ENCODE peak calls at places on chromosomes 4 and X, in ten cellular contexts. P is glutamatergic neuron; M is amniotic epithelial cell; Q is stimulated activated naive CD8-positive, alpha-beta T cell treated with anti-CD3 and anti-CD28 coated beads, Interleukin-15, Interleukin-2, amounts not matched to agents 100 U/mL and 50 U/mL, for 24 hours; A is stimulated activated CD4-positive, alpha-beta T cell treated with anti-CD3 and anti-CD28 coated beads, Interleukin-2, amount 100 ng/mL, for 48 hours; R is heart left ventricle; U is mesenteric fat pad; V is HCT116; H is cardiac fibroblast; W is dermis microvascular lymphatic vessel endothelial cell. D is an unnamed sample.

GRCh38 chr4:90979551-90979950 is 852.4 kb downstream of the CCSER1 start:
- DNase-seq in A (no peak), U (no peak), W (no peak), R (no peak), P (no peak), Q (no peak), M (no peak), H (no peak), V (no peak), D (no peak)

GRCh38 chr4:142434519-142435224 is 411.4 kb downstream of the INPP4B start:
- DNase-seq in P (no peak), U (no peak), A (no peak), M (no peak), Q (no peak), H (no peak), R (no peak), V (peak), W (no peak), D (no peak)

GRCh38 chr4:70754470-70754869 is 32.7 kb downstream of the RUFY3 start:
- DNase-seq in M (no peak), W (no peak), V (no peak), R (no peak), P (no peak), U (no peak), Q (no peak), A (no peak), H (no peak), D (no peak)

GRCh38 chr4:2793920-2794706 is 1.2 kb downstream of the SH3BP2 start:
- DNase-seq in P (peak), H (peak), W (no peak), Q (no peak), V (no peak), U (no peak), A (no peak), M (peak), R (peak), D (no peak)

GRCh38 chr4:100017627-100018310 is 67.7 kb upstream of the H2AZ1 start:
- DNase-seq in R (no peak), W (no peak), U (no peak), A (no peak), P (no peak), H (no peak), M (peak), V (no peak), Q (no peak), D (no peak)

GRCh38 chrX:17078031-17078730 is 131.7 kb downstream of the REPS2 start:
- DNase-seq in P (no peak), A (no peak), V (no peak), W (no peak), Q (no peak), H (peak), U (no peak), M (no peak), R (no peak), D (no peak)

GRCh38 chrX:141903400-141904155 is at the start of gene MAGEC1:
- DNase-seq in A (no peak), V (no peak), R (no peak), H (no peak), M (no peak), W (no peak), Q (no peak), U (no peak), P (no peak), D (no peak)

GRCh38 chr4:40040908-40041307 is 15.7 kb upstream of the N4BP2 start:
- DNase-seq in R (no peak), V (no peak), A (no peak), U (no peak), Q (no peak), P (no peak), M (no peak), W (no peak), H (peak), D (no peak)

GRCh38 chr4:16337936-16338335 is 111.7 kb upstream of the TAPT1 start:
- DNase-seq in U (no peak), A (no peak), W (no peak), P (no peak), R (no peak), Q (no peak), H (peak), M (no peak), V (no peak), D (no peak)

GRCh38 chrX:104502460-104502859 is 63.5 kb upstream of the IL1RAPL2 start:
- DNase-seq in Q (no peak), P (no peak), W (no peak), A (no peak), R (no peak), U (no peak), M (no peak), H (no peak), V (no peak), D (no peak)

GRCh38 chr4:145482209-145483021 is 762 bp downstream of the SMAD1 start:
- DNase-seq in M (peak), W (no peak), R (peak), U (no peak), Q (peak), A (peak), H (peak), P (peak), V (peak), D (no peak)

GRCh38 chr4:29708473-29708872 is 1011.7 kb upstream of the PCDH7 start:
- DNase-seq in P (no peak), H (no peak), M (peak), Q (no peak), U (no peak), V (no peak), R (no peak), W (no peak), A (no peak), D (no peak)

GRCh38 chr4:808860-809570 is 16.9 kb downstream of the CPLX1 start:
- DNase-seq in Q (no peak), H (no peak), U (no peak), P (no peak), V (no peak), A (no peak), R (no peak), W (no peak), M (no peak), D (no peak)

GRCh38 chr4:183082053-183082452 is 17.0 kb upstream of the WWC2 start:
- DNase-seq in Q (no peak), M (no peak), A (no peak), W (no peak), P (no peak), U (no peak), V (no peak), R (no peak), H (no peak), D (no peak)

GRCh38 chr4:20422398-20422797 is 170.7 kb downstream of the SLIT2 start:
- DNase-seq in U (no peak), R (peak), A (peak), M (peak), H (peak), V (peak), Q (peak), P (peak), W (peak), D (no peak)

GRCh38 chr4:188423039-188423438 is 283.8 kb downstream of the TRIML1 start:
- DNase-seq in A (no peak), H (no peak), W (no peak), U (no peak), V (no peak), M (no peak), Q (no peak), R (no peak), P (no peak), D (no peak)

GRCh38 chrX:39017716-39018115 is 216.5 kb downstream of the MID1IP1 start:
- DNase-seq in H (no peak), P (no peak), R (no peak), V (no peak), M (no peak), U (no peak), Q (no peak), A (no peak), W (no peak), D (no peak)

GRCh38 chr4:142407569-142407968 is 438.5 kb downstream of the INPP4B start:
- DNase-seq in P (no peak), Q (no peak), W (no peak), V (no peak), U (no peak), M (peak), H (no peak), A (no peak), R (no peak), D (no peak)

GRCh38 chr4:155679343-155679742 is 12.7 kb downstream of the GUCY1A1 start:
- DNase-seq in P (no peak), A (no peak), Q (no peak), R (peak), U (no peak), W (no peak), H (peak), V (no peak), M (peak), D (no peak)

GRCh38 chr4:41409095-41409494 is 128.9 kb upstream of the LIMCH1 start:
- DNase-seq in R (no peak), V (no peak), W (no peak), U (no peak), Q (no peak), P (no peak), H (no peak), A (no peak), M (peak), D (no peak)